ENCODE peak calls at places on chromosomes 13 and 19, in four cellular contexts. One of them, this sample, is unnamed.

GRCh38 chr13:105721056-105721455 is 814.4 kb downstream of the EFNB2 start:
- DNase-seq in effector CD4-positive, alpha-beta T cell: no peak
- DNase-seq in substantia nigra: no peak
- DNase-seq in NCI-H1092: no peak
- DNase-seq in this sample: no peak

GRCh38 chr19:3778899-3779723 is 7.1 kb downstream of the MATK start:
- DNase-seq in effector CD4-positive, alpha-beta T cell: no peak
- DNase-seq in substantia nigra: no peak
- DNase-seq in NCI-H1092: no peak
- DNase-seq in this sample: no peak

GRCh38 chr13:31773538-31773937 is 34.2 kb downstream of the RXFP2 start:
- DNase-seq in effector CD4-positive, alpha-beta T cell: no peak
- DNase-seq in substantia nigra: no peak
- DNase-seq in NCI-H1092: no peak
- DNase-seq in this sample: no peak

GRCh38 chr19:28737021-28737525 is 475.9 kb downstream of the UQCRFS1 start:
- DNase-seq in effector CD4-positive, alpha-beta T cell: no peak
- DNase-seq in substantia nigra: no peak
- DNase-seq in NCI-H1092: peak; percentile 14
- DNase-seq in this sample: peak; percentile 95

GRCh38 chr19:9132422-9132821 is 5.7 kb upstream of the OR7G3 start:
- DNase-seq in effector CD4-positive, alpha-beta T cell: no peak
- DNase-seq in substantia nigra: no peak
- DNase-seq in NCI-H1092: no peak
- DNase-seq in this sample: no peak

GRCh38 chr19:50046649-50047503 is 21.1 kb downstream of the ZNF473 start:
- DNase-seq in effector CD4-positive, alpha-beta T cell: peak; percentile 50
- DNase-seq in substantia nigra: peak; percentile 10
- DNase-seq in NCI-H1092: no peak
- DNase-seq in this sample: no peak

GRCh38 chr13:52374389-52374788 is 31.6 kb downstream of the THSD1 start:
- DNase-seq in effector CD4-positive, alpha-beta T cell: no peak
- DNase-seq in substantia nigra: no peak
- DNase-seq in NCI-H1092: no peak
- DNase-seq in this sample: no peak

GRCh38 chr19:51083181-51083580 is 494 bp upstream of the KLK14 start:
- DNase-seq in effector CD4-positive, alpha-beta T cell: no peak
- DNase-seq in substantia nigra: no peak
- DNase-seq in NCI-H1092: no peak
- DNase-seq in this sample: no peak

GRCh38 chr13:27868639-27869435 is 51.0 kb upstream of the PDX1 start:
- DNase-seq in effector CD4-positive, alpha-beta T cell: no peak
- DNase-seq in substantia nigra: no peak
- DNase-seq in NCI-H1092: no peak
- DNase-seq in this sample: no peak

GRCh38 chr13:40818926-40819325 is 29.5 kb downstream of the SLC25A15 start:
- DNase-seq in effector CD4-positive, alpha-beta T cell: no peak
- DNase-seq in substantia nigra: no peak
- DNase-seq in NCI-H1092: no peak
- DNase-seq in this sample: no peak

GRCh38 chr19:47243364-47243775 is 12.4 kb upstream of the BBC3 start:
- DNase-seq in effector CD4-positive, alpha-beta T cell: no peak
- DNase-seq in substantia nigra: no peak
- DNase-seq in NCI-H1092: no peak
- DNase-seq in this sample: no peak

GRCh38 chr19:913080-913748 is at the start of gene R3HDM4:
- DNase-seq in effector CD4-positive, alpha-beta T cell: peak; percentile 83
- DNase-seq in substantia nigra: peak; percentile 22
- DNase-seq in NCI-H1092: peak; percentile 35
- DNase-seq in this sample: peak; percentile 17

GRCh38 chr13:20824762-20825161 is 51.0 kb upstream of the EEF1AKMT1 start:
- DNase-seq in effector CD4-positive, alpha-beta T cell: no peak
- DNase-seq in substantia nigra: no peak
- DNase-seq in NCI-H1092: no peak
- DNase-seq in this sample: no peak

GRCh38 chr13:44415815-44416214 is 42.2 kb downstream of the SERP2 start:
- DNase-seq in effector CD4-positive, alpha-beta T cell: no peak
- DNase-seq in substantia nigra: no peak
- DNase-seq in NCI-H1092: no peak
- DNase-seq in this sample: no peak

GRCh38 chr19:38233740-38234251 is 9.8 kb upstream of the DPF1 start:
- DNase-seq in effector CD4-positive, alpha-beta T cell: peak; percentile 69
- DNase-seq in substantia nigra: peak; percentile 45
- DNase-seq in NCI-H1092: peak; percentile 49
- DNase-seq in this sample: peak; percentile 86

GRCh38 chr19:10766049-10766623 is 48.3 kb downstream of the DNM2 start:
- DNase-seq in effector CD4-positive, alpha-beta T cell: no peak
- DNase-seq in substantia nigra: no peak
- DNase-seq in NCI-H1092: no peak
- DNase-seq in this sample: no peak

GRCh38 chr13:110365876-110366275 is 58.8 kb downstream of the COL4A2 start:
- DNase-seq in effector CD4-positive, alpha-beta T cell: no peak
- DNase-seq in substantia nigra: no peak
- DNase-seq in NCI-H1092: no peak
- DNase-seq in this sample: no peak

GRCh38 chr19:16620584-16620983 is 7.4 kb downstream of the MED26 start:
- DNase-seq in effector CD4-positive, alpha-beta T cell: no peak
- DNase-seq in substantia nigra: no peak
- DNase-seq in NCI-H1092: no peak
- DNase-seq in this sample: no peak

GRCh38 chr19:6817179-6817578 is 44.7 kb downstream of the VAV1 start:
- DNase-seq in effector CD4-positive, alpha-beta T cell: no peak
- DNase-seq in substantia nigra: no peak
- DNase-seq in NCI-H1092: no peak
- DNase-seq in this sample: no peak

GRCh38 chr19:30857966-30858490 is 485.8 kb downstream of the ZNF536 start:
- DNase-seq in effector CD4-positive, alpha-beta T cell: no peak
- DNase-seq in substantia nigra: no peak
- DNase-seq in NCI-H1092: no peak
- DNase-seq in this sample: no peak

This sample was measured in NCI-H2227 treated with DMSO at 0.1 percent for 48 hours.